ENCODE peak calls at places on chromosomes 2 and 18, in ten cellular contexts. F is AG04449; C is cardiac fibroblast; R is CD8-positive, alpha-beta T cell; V is foreskin fibroblast; Q is cardiac muscle cell; X is transverse colon; B is astrocyte of the cerebellum; L is uterus; A is choroid plexus epithelial cell. G is an unnamed sample.

GRCh38 chr2:202109737-202110184 is 36.7 kb downstream of the KIAA2012 start:
- DNase-seq in V (peak), X (no peak), Q (no peak), L (peak), B (peak), C (peak), F (no peak), A (peak), R (no peak), G (no peak)

GRCh38 chr2:196403471-196403870 is 232.1 kb upstream of the STK17B start:
- DNase-seq in L (no peak), F (peak), B (peak), X (no peak), A (peak), V (peak), Q (no peak), C (peak), R (no peak), G (peak)

GRCh38 chr18:62018034-62018760 is 125.4 kb upstream of the RNF152 start:
- DNase-seq in Q (no peak), R (no peak), B (peak), V (peak), X (peak), A (peak), C (peak), F (peak), L (peak), G (peak)

GRCh38 chr18:48683661-48684060 is 144.8 kb downstream of the CTIF start:
- DNase-seq in B (no peak), X (no peak), V (no peak), A (no peak), L (no peak), Q (no peak), F (no peak), R (no peak), C (no peak), G (no peak)

GRCh38 chr2:148990968-148991367 is 47.5 kb upstream of the LYPD6B start:
- DNase-seq in Q (no peak), X (no peak), A (no peak), B (no peak), L (no peak), V (no peak), C (no peak), R (no peak), F (no peak), G (no peak)

GRCh38 chr2:105325389-105325963 is 4.1 kb downstream of the TGFBRAP1 start:
- DNase-seq in F (peak), B (no peak), R (no peak), V (peak), A (peak), C (peak), X (no peak), Q (no peak), L (no peak), G (peak)

GRCh38 chr2:214587442-214587841 is 176.6 kb downstream of the VWC2L start:
- DNase-seq in F (no peak), Q (peak), B (no peak), X (no peak), A (peak), L (no peak), V (no peak), R (no peak), C (no peak), G (no peak)

GRCh38 chr2:11697103-11697871 is 27.3 kb upstream of the NTSR2 start:
- DNase-seq in X (no peak), V (peak), B (no peak), L (peak), C (peak), A (peak), F (no peak), Q (peak), R (no peak), G (no peak)

GRCh38 chr18:456361-456821 is 44.1 kb downstream of the COLEC12 start:
- DNase-seq in V (peak), Q (no peak), A (peak), C (peak), B (no peak), X (peak), L (peak), F (no peak), R (no peak), G (peak)
- H3K4me3 ChIP-seq in V (peak), Q (no peak), A (peak), C (no peak), B (no peak), X (no peak), L (no peak), F (no peak), R (no peak), G (peak)

DNA sequence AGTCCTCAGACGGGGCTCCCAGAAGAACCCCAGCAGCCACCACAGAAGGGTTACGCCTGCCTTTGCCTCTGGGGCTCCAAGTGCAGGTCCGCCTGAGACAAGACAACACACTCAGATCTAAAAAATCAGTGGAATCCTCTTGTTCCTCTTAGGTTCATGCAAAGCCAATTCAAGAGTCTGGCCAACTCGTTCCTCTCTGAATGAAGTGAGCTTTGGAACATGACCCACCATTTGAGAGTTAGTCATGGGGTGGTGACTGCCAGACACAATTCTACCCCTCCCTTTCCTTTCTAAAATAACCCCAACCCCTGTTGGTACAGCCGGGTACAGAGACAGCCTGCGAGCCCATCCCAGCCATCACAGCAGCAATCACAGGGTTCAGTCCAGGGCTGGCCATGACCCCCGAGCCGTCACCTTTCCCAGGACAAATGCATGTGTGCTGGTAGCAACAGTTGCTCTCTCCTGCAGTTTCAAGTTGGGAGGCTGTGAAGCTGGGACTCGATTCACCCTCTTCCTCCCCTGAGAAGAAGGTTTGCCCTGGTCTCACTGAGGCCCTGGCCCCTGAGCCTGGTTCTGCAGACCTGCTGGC is 183.1 kb upstream of the SH3BP4 start:
- DNase-seq in F (no peak), B (no peak), A (no peak), Q (no peak), V (peak), L (no peak), C (peak), R (no peak), X (no peak), G (no peak)
- TF ChIP-seq CTCF in F (no peak), B (no peak), A (no peak), Q (no peak), V (no peak), L (no peak), C (no peak), R (no peak), X (no peak), G (no peak)

DNA sequence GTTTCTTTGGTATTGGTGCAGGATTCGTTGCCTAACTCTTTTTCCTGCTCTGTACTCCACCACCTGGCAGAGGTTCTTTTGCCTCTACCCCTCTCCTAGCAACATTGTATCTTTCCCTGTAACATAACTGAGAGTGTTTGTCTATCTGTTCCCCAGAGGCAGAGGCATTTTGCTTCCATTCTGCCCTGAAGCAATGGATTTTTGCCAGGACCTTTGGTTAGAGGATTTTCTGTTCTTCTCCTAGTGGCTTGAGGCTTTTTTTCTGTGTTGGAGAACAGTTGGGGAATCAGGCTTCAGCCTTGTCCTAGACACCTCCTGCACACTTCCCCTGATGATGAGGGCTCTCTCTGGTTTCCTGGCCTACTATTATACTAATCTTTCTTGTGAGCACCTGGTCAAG is 68.7 kb downstream of the NCOA1 start:
- DNase-seq in B (peak), A (peak), V (peak), L (no peak), R (no peak), Q (no peak), F (peak), C (peak), X (no peak), G (peak)
- H3K4me3 ChIP-seq in B (no peak), A (no peak), V (no peak), L (no peak), R (no peak), Q (no peak), F (no peak), C (no peak), X (no peak), G (no peak)

DNA sequence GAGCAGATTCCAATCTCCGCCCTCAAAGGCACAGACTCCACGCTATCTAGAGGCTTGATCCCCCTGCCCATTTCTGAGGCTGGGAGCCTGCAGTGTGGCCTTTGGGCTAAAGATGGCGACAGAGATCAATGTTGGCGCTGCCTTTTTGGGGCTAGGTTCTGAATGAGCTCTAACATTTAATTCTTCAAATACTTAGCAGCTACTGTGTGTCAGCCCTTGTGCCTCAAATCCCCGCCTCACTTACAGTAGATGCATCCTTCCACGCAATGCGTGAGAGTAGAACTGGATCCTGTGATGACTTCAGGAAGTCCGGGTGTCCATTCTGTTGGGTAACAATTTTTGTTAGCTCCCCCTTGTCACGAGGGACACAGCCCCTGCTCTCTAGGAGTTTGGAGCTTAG is 12.4 kb downstream of the IL1F10 start:
- DNase-seq in L (no peak), X (peak), R (peak), B (no peak), A (peak), V (peak), Q (peak), C (peak), F (no peak), G (no peak)
- TF ChIP-seq CTCF in L (no peak), X (peak), R (peak), B (peak), A (peak), V (peak), Q (peak), C (peak), F (peak), G (peak)

G was measured in AG09309.